ENCODE peak calls at places on chromosomes 6 and 20, in four cellular contexts. One of them, this sample, is unnamed.

GRCh38 chr6:160141001-160141726 is 19.5 kb downstream of the SLC22A1 start:
- DNase-seq in H1: no peak
- DNase-seq in COR-L47: no peak
- DNase-seq in suprapubic skin: no peak
- DNase-seq in this sample: no peak

GRCh38 chr6:28634758-28635546 is 109.3 kb downstream of the GPX5 start:
- DNase-seq in H1: peak; percentile 71
- DNase-seq in COR-L47: peak; percentile 8
- DNase-seq in suprapubic skin: no peak
- DNase-seq in this sample: peak; percentile 58

GRCh38 chr20:50487397-50487796 is 22.8 kb upstream of the PTPN1 start:
- DNase-seq in suprapubic skin: no peak
- DNase-seq in H1: no peak
- DNase-seq in COR-L47: no peak
- DNase-seq in this sample: no peak

GRCh38 chr6:167860546-167861226 is 34.0 kb downstream of the AFDN start:
- DNase-seq in suprapubic skin: no peak
- DNase-seq in H1: no peak
- DNase-seq in COR-L47: no peak
- DNase-seq in this sample: no peak

GRCh38 chr6:12270551-12271228 is 19.5 kb upstream of the EDN1 start:
- DNase-seq in COR-L47: no peak
- DNase-seq in suprapubic skin: no peak
- DNase-seq in H1: no peak
- DNase-seq in this sample: no peak

GRCh38 chr6:155185544-155185943 is 78.3 kb upstream of the CLDN20 start:
- DNase-seq in suprapubic skin: no peak
- DNase-seq in H1: peak; percentile 63
- DNase-seq in COR-L47: peak; percentile 27
- DNase-seq in this sample: no peak

GRCh38 chr20:47509685-47510084 is 8.0 kb downstream of the NCOA3 start:
- DNase-seq in H1: no peak
- DNase-seq in COR-L47: no peak
- DNase-seq in suprapubic skin: no peak
- DNase-seq in this sample: no peak

GRCh38 chr6:74170118-74170517 is 474.1 kb downstream of the CD109 start:
- DNase-seq in suprapubic skin: no peak
- DNase-seq in COR-L47: no peak
- DNase-seq in H1: no peak
- DNase-seq in this sample: no peak

GRCh38 chr20:30912006-30912660 is 345.3 kb upstream of the DEFB115 start:
- DNase-seq in H1: peak; percentile 71
- DNase-seq in COR-L47: no peak
- DNase-seq in suprapubic skin: peak; percentile 29
- DNase-seq in this sample: peak; percentile 6

GRCh38 chr20:20440473-20440872 is 72.6 kb downstream of the INSM1 start:
- DNase-seq in COR-L47: peak; percentile 85
- DNase-seq in suprapubic skin: no peak
- DNase-seq in H1: no peak
- DNase-seq in this sample: peak; percentile 61

GRCh38 chr6:21325201-21325856 is 268.2 kb upstream of the SOX4 start:
- DNase-seq in H1: no peak
- DNase-seq in suprapubic skin: no peak
- DNase-seq in COR-L47: peak; percentile 16
- DNase-seq in this sample: peak; percentile 72

GRCh38 chr20:1401431-1401907 is 8.6 kb upstream of the FKBP1A start:
- DNase-seq in H1: no peak
- DNase-seq in suprapubic skin: no peak
- DNase-seq in COR-L47: no peak
- DNase-seq in this sample: no peak

GRCh38 chr6:77447254-77447653 is 16.0 kb downstream of the HTR1B start:
- DNase-seq in COR-L47: no peak
- DNase-seq in H1: no peak
- DNase-seq in suprapubic skin: no peak
- DNase-seq in this sample: no peak

GRCh38 chr6:43900560-43901329 is 130.7 kb downstream of the VEGFA start:
- DNase-seq in suprapubic skin: no peak
- DNase-seq in COR-L47: peak; percentile 31
- DNase-seq in H1: no peak
- DNase-seq in this sample: no peak

GRCh38 chr20:51431321-51431720 is 111.2 kb downstream of the NFATC2 start:
- DNase-seq in suprapubic skin: no peak
- DNase-seq in COR-L47: no peak
- DNase-seq in H1: no peak
- DNase-seq in this sample: no peak

GRCh38 chr20:14992071-14992654 is 654.8 kb upstream of the FLRT3 start:
- DNase-seq in H1: no peak
- DNase-seq in COR-L47: no peak
- DNase-seq in suprapubic skin: no peak
- DNase-seq in this sample: no peak

GRCh38 chr20:37875776-37876175 is 27.2 kb upstream of the VSTM2L start:
- DNase-seq in suprapubic skin: no peak
- DNase-seq in H1: no peak
- DNase-seq in COR-L47: no peak
- DNase-seq in this sample: no peak

GRCh38 chr6:21664263-21665081 is 70.9 kb downstream of the SOX4 start:
- DNase-seq in suprapubic skin: no peak
- DNase-seq in COR-L47: no peak
- DNase-seq in H1: peak; percentile 79
- DNase-seq in this sample: peak; percentile 59

GRCh38 chr6:112640895-112641294 is 293.8 kb downstream of the RFPL4B start:
- DNase-seq in COR-L47: no peak
- DNase-seq in suprapubic skin: no peak
- DNase-seq in H1: no peak
- DNase-seq in this sample: no peak